ENCODE peak calls at places on chromosome 21, in eight cellular contexts. X is AG10803, P is kidney, L is dorsolateral prefrontal cortex, D is mesothelial cell of epicardium, C is epithelial cell of esophagus, K is bronchial epithelial cell, V is WERI-Rb-1. Y is an unnamed sample.
A peak's percentile ranks its signal among the peaks of the same experiment; 100 is the strongest.

GRCh38 chr21:26169611-26170470 is 729 bp downstream of the APP start:
- DNase-seq in X (peak; percentile 60), P (peak; percentile 85), L (peak; percentile 54), D (peak; percentile 64), C (peak; percentile 55), K (no peak), V (peak; percentile 73), Y (peak; percentile 78)

GRCh38 chr21:38843806-38844479 is 38.2 kb downstream of the ETS2 start:
- DNase-seq in X (peak; percentile 80), P (no peak), L (no peak), D (no peak), C (peak; percentile 24), K (peak; percentile 59), V (no peak), Y (no peak)

GRCh38 chr21:40689816-40690215 is 157.1 kb downstream of the DSCAM start:
- DNase-seq in X (no peak), P (no peak), L (no peak), D (no peak), C (no peak), K (no peak), V (no peak), Y (no peak)

GRCh38 chr21:33070921-33071877 is 1.3 kb downstream of the OLIG1 start:
- DNase-seq in X (no peak), P (no peak), L (no peak), D (peak; percentile 51), C (peak; percentile 18), K (no peak), V (peak; percentile 47), Y (peak; percentile 13)

GRCh38 chr21:39208624-39209333 is 25.5 kb upstream of the PSMG1 start:
- DNase-seq in X (no peak), P (no peak), L (no peak), D (no peak), C (no peak), K (no peak), V (no peak), Y (peak; percentile 69)

GRCh38 chr21:32184059-32184458 is 94.8 kb downstream of the MIS18A start:
- DNase-seq in X (no peak), P (no peak), L (no peak), D (no peak), C (no peak), K (no peak), V (no peak), Y (peak; percentile 12)

GRCh38 chr21:31343680-31344480 is at the start of gene TIAM1:
- DNase-seq in X (peak; percentile 40), P (no peak), L (peak; percentile 66), D (peak; percentile 47), C (peak; percentile 92), K (peak; percentile 85), V (no peak), Y (peak; percentile 59)

GRCh38 chr21:18041012-18041411 is 203.6 kb upstream of the CHODL start:
- DNase-seq in X (no peak), P (no peak), L (no peak), D (no peak), C (peak; percentile 2), K (peak; percentile 1), V (peak; percentile 64), Y (peak; percentile 8)

DNA sequence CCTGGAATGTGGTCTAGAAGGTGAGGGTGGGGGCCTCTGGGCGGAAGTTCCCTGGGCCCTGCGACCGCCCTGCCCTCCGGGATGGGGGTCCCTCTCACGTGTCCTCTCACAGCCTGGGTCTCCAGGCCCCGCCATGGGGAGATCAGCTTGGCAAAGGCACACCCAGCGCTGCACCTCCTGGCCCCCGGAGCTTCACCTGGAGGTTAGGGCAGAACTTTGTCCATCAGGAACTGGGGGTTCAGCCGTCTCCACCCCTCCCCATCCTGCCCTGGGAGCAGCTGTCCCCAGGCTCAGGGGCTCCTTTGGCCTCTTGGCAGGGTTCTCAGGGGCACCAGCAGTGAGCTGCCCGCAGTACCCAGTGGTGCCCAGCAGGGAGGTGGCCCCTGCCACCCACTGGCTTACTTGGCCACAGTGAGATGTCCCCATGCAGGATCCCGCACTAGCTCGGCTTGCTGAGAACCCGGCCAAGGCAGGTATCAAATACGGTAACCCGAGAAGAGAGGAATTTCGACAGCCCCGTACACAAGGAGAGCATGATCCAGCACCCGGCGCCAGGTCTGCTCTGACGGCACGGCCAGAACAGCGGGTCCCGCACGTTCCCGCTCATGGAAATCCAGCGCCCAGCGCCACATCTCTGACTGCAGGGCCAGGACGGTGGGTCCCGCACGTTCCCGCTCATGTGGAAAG is 36.7 kb downstream of the RRP1 start:
- DNase-seq in X (no peak), P (peak; percentile 73), L (no peak), D (no peak), C (no peak), K (no peak), V (no peak), Y (no peak)
- TF ChIP-seq CTCF in X (no peak), P (no peak), L (no peak), D (no peak), C (no peak), K (peak; percentile 18), V (peak; percentile 48), Y (peak; percentile 26)

GRCh38 chr21:42108941-42109340 is 37.8 kb downstream of the UMODL1 start:
- DNase-seq in X (peak; percentile 27), P (peak; percentile 71), L (no peak), D (no peak), C (no peak), K (no peak), V (no peak), Y (no peak)

GRCh38 chr21:42108554-42108885 is 37.4 kb downstream of the UMODL1 start:
- DNase-seq in X (no peak), P (peak; percentile 64), L (no peak), D (no peak), C (no peak), K (no peak), V (no peak), Y (no peak)

GRCh38 chr21:42107177-42107880 is 36.2 kb downstream of the UMODL1 start:
- DNase-seq in X (no peak), P (peak; percentile 33), L (no peak), D (no peak), C (no peak), K (no peak), V (no peak), Y (no peak)

GRCh38 chr21:42109473-42109872 is 38.4 kb downstream of the UMODL1 start:
- DNase-seq in X (no peak), P (peak; percentile 67), L (no peak), D (no peak), C (no peak), K (no peak), V (no peak), Y (no peak)

GRCh38 chr21:42107881-42108553 is 36.9 kb downstream of the UMODL1 start:
- DNase-seq in X (peak; percentile 43), P (peak; percentile 89), L (peak; percentile 72), D (peak; percentile 75), C (peak; percentile 7), K (peak; percentile 33), V (peak; percentile 94), Y (peak; percentile 79)
- TF ChIP-seq CTCF in X (peak; percentile 73), P (peak; percentile 69), L (peak; percentile 52), D (peak; percentile 47), C (no peak), K (peak; percentile 96), V (peak; percentile 99), Y (peak; percentile 64)

GRCh38 chr21:34743831-34744230 is 75.0 kb downstream of the CLIC6 start:
- DNase-seq in X (peak; percentile 85), P (no peak), L (no peak), D (no peak), C (peak; percentile 81), K (peak; percentile 86), V (no peak), Y (no peak)
- TF ChIP-seq CTCF in X (no peak), P (no peak), L (no peak), D (no peak), C (no peak), K (no peak), V (no peak), Y (no peak)

GRCh38 chr21:42377951-42378340 is 11.6 kb upstream of the TFF1 start:
- DNase-seq in X (no peak), P (peak; percentile 37), L (no peak), D (no peak), C (no peak), K (no peak), V (no peak), Y (no peak)
- TF ChIP-seq CTCF in X (no peak), P (no peak), L (no peak), D (no peak), C (no peak), K (no peak), V (no peak), Y (no peak)

GRCh38 chr21:36428789-36429671 is 43.8 kb downstream of the CHAF1B start:
- DNase-seq in X (no peak), P (no peak), L (no peak), D (no peak), C (no peak), K (no peak), V (no peak), Y (no peak)

GRCh38 chr21:36431252-36431651 is 46.1 kb downstream of the CHAF1B start:
- DNase-seq in X (no peak), P (no peak), L (no peak), D (no peak), C (no peak), K (no peak), V (no peak), Y (no peak)

GRCh38 chr21:36430841-36431240 is 45.6 kb downstream of the CHAF1B start:
- DNase-seq in X (no peak), P (no peak), L (no peak), D (no peak), C (peak; percentile 41), K (peak; percentile 48), V (no peak), Y (peak; percentile 22)

GRCh38 chr21:36427502-36427901 is 42.3 kb downstream of the CHAF1B start:
- DNase-seq in X (no peak), P (no peak), L (no peak), D (no peak), C (no peak), K (no peak), V (no peak), Y (no peak)

GRCh38 chr21:36429672-36430546 is 44.7 kb downstream of the CHAF1B start:
- DNase-seq in X (peak; percentile 95), P (peak; percentile 95), L (no peak), D (peak; percentile 46), C (peak; percentile 100), K (peak; percentile 100), V (peak; percentile 90), Y (peak; percentile 72)
- TF ChIP-seq CTCF in X (peak; percentile 33), P (no peak), L (no peak), D (no peak), C (peak; percentile 33), K (peak; percentile 28), V (peak; percentile 47), Y (peak; percentile 19)

GRCh38 chr21:45509566-45510465 is 32.4 kb downstream of the SLC19A1 start:
- DNase-seq in X (no peak), P (peak; percentile 80), L (no peak), D (no peak), C (no peak), K (no peak), V (no peak), Y (no peak)
- TF ChIP-seq CTCF in X (no peak), P (no peak), L (no peak), D (no peak), C (no peak), K (no peak), V (peak; percentile 58), Y (no peak)

DNA sequence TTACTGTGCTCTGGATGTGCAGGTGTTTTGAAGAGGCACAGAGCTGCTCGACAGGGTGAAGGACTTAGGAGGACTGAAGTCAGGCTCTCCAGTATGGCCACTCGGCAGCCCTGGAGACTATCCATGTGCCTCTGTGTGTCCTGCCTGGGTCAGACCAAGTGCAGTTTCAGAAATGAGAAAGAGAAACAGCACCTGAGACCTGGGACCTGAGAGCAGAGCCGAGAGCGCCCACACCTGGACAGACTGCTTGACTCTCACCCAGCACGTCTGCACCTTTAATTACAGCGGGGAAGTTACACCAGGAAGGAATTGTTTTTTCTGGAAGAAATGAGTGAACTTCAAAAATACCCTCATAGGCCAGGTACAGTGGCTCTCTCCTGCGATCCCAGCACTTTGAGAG is 59.7 kb upstream of the COL6A1 start:
- DNase-seq in X (no peak), P (peak; percentile 11), L (no peak), D (no peak), C (no peak), K (no peak), V (no peak), Y (peak; percentile 44)
- TF ChIP-seq CTCF in X (no peak), P (no peak), L (no peak), D (no peak), C (no peak), K (no peak), V (peak; percentile 18), Y (no peak)

Y was measured in cardiac muscle cell.